ENCODE peak calls at places on chromosomes 7 and 10, in nine cellular contexts. K is sigmoid colon, J is mammary epithelial cell, I is lower lobe of right lung, Y is heart right ventricle, P is OCI-LY7, N is GM23248, A is left ventricle myocardium inferior, Z is upper lobe of right lung. W is an unnamed sample.

GRCh38 chr10:73095479-73096021 is 1.1 kb downstream of the P4HA1 start:
- DNase-seq in I (peak; percentile 54), K (peak; percentile 80), P (peak; percentile 52), J (peak; percentile 53), A (peak; percentile 42), N (peak; percentile 87), Z (no peak), Y (peak; percentile 66), W (peak; percentile 77)

GRCh38 chr7:5997210-5997808 is 11.5 kb downstream of the PMS2 start:
- DNase-seq in J (peak; percentile 36), I (no peak), Y (peak; percentile 60), A (peak; percentile 20), P (peak; percentile 75), K (no peak), Z (no peak), N (peak; percentile 82), W (peak; percentile 73)

GRCh38 chr7:106069471-106070200 is 42.5 kb downstream of the SYPL1 start:
- DNase-seq in Y (no peak), J (no peak), I (no peak), Z (no peak), K (no peak), P (no peak), A (peak; percentile 34), N (no peak), W (no peak)

GRCh38 chr7:19051767-19052375 is 65.6 kb downstream of the TWIST1 start:
- DNase-seq in Y (no peak), N (peak; percentile 62), K (no peak), I (no peak), A (peak; percentile 16), Z (no peak), J (peak; percentile 8), P (peak; percentile 50), W (peak; percentile 72)

GRCh38 chr7:120110169-120110568 is 162.8 kb upstream of the KCND2 start:
- DNase-seq in A (no peak), K (no peak), I (no peak), J (peak; percentile 26), N (no peak), Y (no peak), P (no peak), Z (no peak), W (no peak)

GRCh38 chr10:72740526-72740925 is 48.6 kb downstream of the MCU start:
- DNase-seq in I (no peak), J (peak; percentile 56), K (peak; percentile 68), A (peak; percentile 32), Z (no peak), P (no peak), Y (peak; percentile 40), N (peak; percentile 45), W (no peak)

GRCh38 chr10:92970301-92971070 is 90.1 kb upstream of the CYP26C1 start:
- DNase-seq in J (no peak), Z (no peak), P (no peak), Y (no peak), A (no peak), K (no peak), I (no peak), N (peak; percentile 38), W (no peak)

GRCh38 chr7:27176343-27176731 is 2.2 kb upstream of the HOXA10 start:
- DNase-seq in I (peak; percentile 12), Y (no peak), P (no peak), Z (no peak), N (peak; percentile 75), J (no peak), A (peak; percentile 3), K (peak; percentile 68), W (no peak)

GRCh38 chr10:4771554-4772201 is 54.3 kb upstream of the AKR1E2 start:
- DNase-seq in I (no peak), A (no peak), J (peak; percentile 65), Z (no peak), Y (no peak), N (peak; percentile 74), P (no peak), K (no peak), W (no peak)

GRCh38 chr10:131982796-131983195 is 1.1 kb upstream of the BNIP3 start:
- DNase-seq in Z (no peak), I (no peak), J (no peak), A (no peak), K (no peak), N (no peak), Y (no peak), P (no peak), W (no peak)

GRCh38 chr7:140249036-140249806 is 72.4 kb upstream of the KDM7A start:
- DNase-seq in Y (no peak), A (no peak), J (no peak), P (no peak), Z (no peak), K (no peak), I (no peak), N (no peak), W (peak; percentile 38)

GRCh38 chr7:75969182-75969581 is 25.2 kb downstream of the TMEM120A start:
- DNase-seq in I (no peak), Z (no peak), J (no peak), A (no peak), P (no peak), N (peak; percentile 57), K (peak; percentile 95), Y (no peak), W (no peak)
- H3K4me1 ChIP-seq in I (peaks cover 52% of the 10 kb centered on the region), Z (peaks cover 41% of the 10 kb centered on the region), J (no peaks in the 10 kb centered on the region), A (peaks cover 84% of the 10 kb centered on the region), P (no peaks in the 10 kb centered on the region), N (peaks cover 7% of the 10 kb centered on the region), K (peaks cover 64% of the 10 kb centered on the region), Y (peaks cover 69% of the 10 kb centered on the region), W (peaks cover 38% of the 10 kb centered on the region)

GRCh38 chr10:95395947-95396449 is 105.2 kb upstream of the PDLIM1 start:
- DNase-seq in Z (peak; percentile 79), K (peak; percentile 72), J (no peak), I (peak; percentile 72), Y (peak; percentile 74), P (no peak), A (peak; percentile 71), N (no peak), W (no peak)
- H3K36me3 ChIP-seq in Z (peaks cover 16% of the 10 kb centered on the region), K (peaks cover 95% of the 10 kb centered on the region), J (no peaks in the 10 kb centered on the region), I (peaks cover 45% of the 10 kb centered on the region), Y (peaks cover 16% of the 10 kb centered on the region), P (no peaks in the 10 kb centered on the region), A (peaks cover 100% of the 10 kb centered on the region), N (no peaks in the 10 kb centered on the region), W (no peaks in the 10 kb centered on the region)

GRCh38 chr7:42925630-42926029 is 6.3 kb downstream of the PSMA2 start:
- DNase-seq in J (no peak), P (no peak), I (no peak), A (no peak), Z (no peak), Y (no peak), N (no peak), K (no peak), W (no peak)
- H3K4me1 ChIP-seq in J (peaks cover 46% of the 10 kb centered on the region), P (peaks cover 47% of the 10 kb centered on the region), I (peaks cover 45% of the 10 kb centered on the region), A (peaks cover 33% of the 10 kb centered on the region), Z (peaks cover 22% of the 10 kb centered on the region), Y (peaks cover 22% of the 10 kb centered on the region), N (peaks cover 17% of the 10 kb centered on the region), K (peaks cover 28% of the 10 kb centered on the region), W (peaks cover 5% of the 10 kb centered on the region)

GRCh38 chr10:97454330-97455036 is 8.5 kb downstream of the ZDHHC16 start:
- DNase-seq in A (no peak), Y (peak; percentile 44), N (peak; percentile 58), I (no peak), P (no peak), J (peak; percentile 35), K (no peak), Z (no peak), W (peak; percentile 37)

GRCh38 chr10:97459933-97460332 is 14.0 kb downstream of the ZDHHC16 start:
- DNase-seq in K (no peak), Y (no peak), N (no peak), P (no peak), Z (no peak), I (no peak), A (no peak), J (no peak), W (no peak)

GRCh38 chr10:97456034-97456685 is 10.2 kb downstream of the ZDHHC16 start:
- DNase-seq in A (no peak), Z (no peak), K (no peak), Y (no peak), I (no peak), J (no peak), P (no peak), N (no peak), W (no peak)

GRCh38 chr10:97459111-97459510 is 13.1 kb downstream of the ZDHHC16 start:
- DNase-seq in J (no peak), Y (no peak), A (no peak), P (no peak), N (no peak), I (no peak), K (no peak), Z (no peak), W (no peak)

GRCh38 chr10:97456686-97457065 is 10.7 kb downstream of the ZDHHC16 start:
- DNase-seq in Z (no peak), P (no peak), I (no peak), A (no peak), N (no peak), K (no peak), Y (no peak), J (no peak), W (no peak)
- H3K36me3 ChIP-seq in Z (peaks cover 86% of the 10 kb centered on the region), P (peaks cover 100% of the 10 kb centered on the region), I (peaks cover 95% of the 10 kb centered on the region), A (peaks cover 93% of the 10 kb centered on the region), N (peaks cover 69% of the 10 kb centered on the region), K (peaks cover 92% of the 10 kb centered on the region), Y (peaks cover 24% of the 10 kb centered on the region), J (peaks cover 44% of the 10 kb centered on the region), W (no peaks in the 10 kb centered on the region)

GRCh38 chr7:122442929-122443328 is 138.4 kb upstream of the FEZF1 start:
- DNase-seq in P (no peak), Y (no peak), K (no peak), J (no peak), Z (no peak), N (no peak), I (no peak), A (no peak), W (no peak)
- H3K4me1 ChIP-seq in P (no peaks in the 10 kb centered on the region), Y (no peaks in the 10 kb centered on the region), K (no peaks in the 10 kb centered on the region), J (no peaks in the 10 kb centered on the region), Z (no peaks in the 10 kb centered on the region), N (no peaks in the 10 kb centered on the region), I (no peaks in the 10 kb centered on the region), A (no peaks in the 10 kb centered on the region), W (no peaks in the 10 kb centered on the region)

GRCh38 chr10:13604641-13605040 is 17.9 kb downstream of the PRPF18 start:
- DNase-seq in J (no peak), N (no peak), P (no peak), I (no peak), A (no peak), Y (no peak), K (no peak), Z (no peak), W (no peak)
- H3K36me3 ChIP-seq in J (peaks cover 17% of the 10 kb centered on the region), N (peaks cover 27% of the 10 kb centered on the region), P (peaks cover 23% of the 10 kb centered on the region), I (peaks cover 81% of the 10 kb centered on the region), A (peaks cover 56% of the 10 kb centered on the region), Y (no peaks in the 10 kb centered on the region), K (peaks cover 65% of the 10 kb centered on the region), Z (peaks cover 67% of the 10 kb centered on the region), W (no peaks in the 10 kb centered on the region)

DNA sequence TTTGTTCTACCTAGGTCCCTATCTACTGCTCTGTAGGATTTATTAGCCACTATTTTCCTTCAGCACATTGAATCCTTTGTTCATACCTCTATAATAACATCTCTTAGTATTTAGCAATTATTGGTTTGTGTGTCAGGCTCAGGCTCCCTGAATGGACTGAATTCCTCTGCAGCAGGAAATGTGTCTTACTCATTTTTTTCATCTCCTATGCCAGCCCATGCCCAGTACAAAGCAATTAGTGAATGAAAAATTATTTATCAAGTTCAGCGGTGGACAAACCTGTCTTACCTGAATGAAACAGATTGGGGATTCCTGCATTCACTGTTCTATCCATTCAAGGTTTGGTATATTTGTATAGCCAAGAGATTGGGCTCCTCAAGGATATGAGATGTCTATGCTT is 53.7 kb downstream of the C1GALT1 start:
- DNase-seq in N (no peak), Z (no peak), K (no peak), Y (no peak), J (peak; percentile 68), P (no peak), I (no peak), A (no peak), W (no peak)
- H3K4me1 ChIP-seq in N (no peaks in the 10 kb centered on the region), Z (peaks cover 4% of the 10 kb centered on the region), K (peaks cover 8% of the 10 kb centered on the region), Y (peaks cover 9% of the 10 kb centered on the region), J (peaks cover 7% of the 10 kb centered on the region), P (no peaks in the 10 kb centered on the region), I (peaks cover 10% of the 10 kb centered on the region), A (peaks cover 23% of the 10 kb centered on the region), W (no peaks in the 10 kb centered on the region)